ENCODE peak calls at places on chromosomes 4 and X, in ten cellular contexts. B, E, K, G, Q, Y, C, U, N and F are unnamed samples.

GRCh38 chr4:40829586-40829985 is 79.8 kb downstream of the NSUN7 start:
- DNase-seq in E (no peak), N (no peak), C (no peak), U (no peak), B (no peak), Y (no peak), G (no peak), Q (no peak), K (no peak), F (no peak)

GRCh38 chr4:1233641-1234277 is 15.2 kb downstream of the CTBP1 start:
- DNase-seq in N (no peak), G (no peak), Y (no peak), U (no peak), B (peak), E (no peak), K (no peak), C (no peak), Q (no peak), F (peak)

GRCh38 chrX:49756692-49757091 is 60.9 kb upstream of the PAGE1 start:
- DNase-seq in B (no peak), C (no peak), G (no peak), K (no peak), E (no peak), Q (no peak), U (no peak), N (no peak), Y (no peak), F (no peak)

GRCh38 chr4:40243390-40243948 is 46.6 kb downstream of the RHOH start:
- DNase-seq in N (no peak), B (no peak), K (no peak), G (no peak), E (no peak), Y (no peak), U (no peak), Q (no peak), C (no peak), F (no peak)

GRCh38 chrX:109487640-109488039 is 5.8 kb upstream of the GUCY2F start:
- DNase-seq in Y (no peak), B (no peak), K (no peak), N (no peak), G (no peak), U (no peak), C (no peak), Q (no peak), E (no peak), F (no peak)

GRCh38 chr4:150302553-150302952 is 224.3 kb downstream of the DCLK2 start:
- DNase-seq in Y (peak), U (no peak), C (no peak), K (peak), G (peak), N (no peak), B (no peak), E (no peak), Q (no peak), F (no peak)

GRCh38 chr4:5746250-5746649 is 35.2 kb downstream of the EVC start:
- DNase-seq in U (no peak), B (no peak), K (no peak), C (no peak), G (no peak), Q (no peak), Y (no peak), E (no peak), N (no peak), F (no peak)

GRCh38 chrX:140431521-140431920 is 73.3 kb downstream of the SOX3 start:
- DNase-seq in C (no peak), B (no peak), Q (no peak), E (no peak), N (no peak), G (no peak), K (no peak), Y (peak), U (no peak), F (no peak)

GRCh38 chr4:100816646-100817045 is 298.8 kb upstream of the EMCN start:
- DNase-seq in Q (no peak), E (no peak), G (no peak), C (no peak), N (no peak), Y (no peak), K (no peak), U (no peak), B (no peak), F (no peak)

GRCh38 chrX:619812-620493 is 10.6 kb upstream of the SHOX start:
- DNase-seq in B (no peak), Y (no peak), K (no peak), U (no peak), N (no peak), E (no peak), Q (no peak), C (no peak), G (no peak), F (no peak)

GRCh38 chrX:69024931-69025330 is 140.3 kb downstream of the PJA1 start:
- DNase-seq in Q (no peak), U (no peak), Y (peak), B (peak), N (no peak), C (no peak), K (no peak), E (no peak), G (no peak), F (peak)

GRCh38 chrX:71143508-71143907 is 1.1 kb upstream of the NLGN3 start:
- DNase-seq in E (no peak), Y (no peak), U (peak), C (no peak), N (no peak), Q (no peak), K (no peak), G (no peak), B (peak), F (peak)

GRCh38 chr4:38615847-38616246 is 48.2 kb upstream of the KLF3 start:
- DNase-seq in E (no peak), K (no peak), N (no peak), B (no peak), Q (no peak), G (no peak), C (no peak), U (no peak), Y (peak), F (no peak)

GRCh38 chr4:116413222-116413621 is 672.2 kb downstream of the TRAM1L1 start:
- DNase-seq in G (no peak), Y (no peak), B (no peak), Q (no peak), N (no peak), E (no peak), K (no peak), C (no peak), U (no peak), F (no peak)

GRCh38 chr4:1609901-1610790 is 74.0 kb downstream of the FAM53A start:
- DNase-seq in B (peak), G (no peak), K (no peak), Q (no peak), C (no peak), E (no peak), Y (no peak), N (no peak), U (no peak), F (peak)

GRCh38 chr4:165784672-165785071 is 88.4 kb upstream of the TLL1 start:
- DNase-seq in E (no peak), C (no peak), K (no peak), N (no peak), U (no peak), Y (no peak), G (no peak), Q (no peak), B (peak), F (peak)

GRCh38 chr4:53476232-53477037 is 99.0 kb downstream of the FIP1L1 start:
- DNase-seq in E (no peak), Y (peak), N (no peak), B (no peak), K (peak), C (no peak), Q (no peak), G (peak), U (no peak), F (peak)